ENCODE peak calls at places on chromosomes 1 and 21, in four cellular contexts. R is heart right ventricle, L is neuronal stem cell, O is fibroblast of lung. E is an unnamed sample. For H3K4me1, the result is how much of the 10 kb centered on the place peaks cover.

GRCh38 chr1:54800899-54801759 is at the start of gene TTC22:
- DNase-seq in R (no peak), O (no peak), L (no peak), E (peak)

GRCh38 chr1:21931171-21932093 is 5.7 kb downstream of the HSPG2 start:
- DNase-seq in R (no peak), L (no peak), O (peak), E (peak)

GRCh38 chr1:232980336-232980978 is 30.0 kb downstream of the NTPCR start:
- DNase-seq in L (no peak), R (no peak), O (no peak), E (no peak)

GRCh38 chr1:239262538-239262937 is 123.8 kb upstream of the CHRM3 start:
- DNase-seq in R (no peak), O (no peak), L (no peak), E (no peak)

GRCh38 chr21:15327637-15328265 is 263.0 kb upstream of the NRIP1 start:
- DNase-seq in L (no peak), R (no peak), O (no peak), E (no peak)

GRCh38 chr1:237124856-237125462 is 83.0 kb downstream of the RYR2 start:
- DNase-seq in L (no peak), O (peak), R (no peak), E (no peak)

GRCh38 chr21:20016431-20017005 is 981.7 kb upstream of the NCAM2 start:
- DNase-seq in O (no peak), R (no peak), L (no peak), E (no peak)

GRCh38 chr21:31872072-31872451 is 758 bp upstream of the HUNK start:
- DNase-seq in O (no peak), R (no peak), L (no peak), E (no peak)

GRCh38 chr1:39110325-39110851 is 84.2 kb downstream of the NDUFS5 start:
- DNase-seq in O (peak), L (no peak), R (no peak), E (no peak)

GRCh38 chr1:76314730-76315129 is 240.2 kb downstream of the ST6GALNAC3 start:
- DNase-seq in L (no peak), R (no peak), O (no peak), E (no peak)

GRCh38 chr1:186212574-186213224 is 162.4 kb downstream of the TPR start:
- DNase-seq in O (peak), L (peak), R (peak), E (peak)

GRCh38 chr1:31511848-31512615 is 64.3 kb upstream of the TINAGL1 start:
- DNase-seq in L (no peak), O (no peak), R (no peak), E (no peak)

GRCh38 chr1:31702836-31703404 is 897 bp downstream of the COL16A1 start:
- DNase-seq in L (no peak), R (no peak), O (no peak), E (no peak)

GRCh38 chr1:92376345-92376744 is 77.5 kb downstream of the RPAP2 start:
- DNase-seq in L (no peak), R (no peak), O (no peak), E (no peak)

GRCh38 chr1:13965770-13966398 is 265.9 kb downstream of the PRDM2 start:
- DNase-seq in O (peak), R (peak), L (peak), E (peak)

GRCh38 chr1:6965062-6965913 is 180.0 kb downstream of the CAMTA1 start:
- DNase-seq in R (no peak), L (no peak), O (no peak), E (no peak)

GRCh38 chr1:33743221-33743998 is 120.5 kb upstream of the HMGB4 start:
- DNase-seq in R (no peak), O (no peak), L (no peak), E (no peak)

GRCh38 chr21:43280949-43281633 is 112.3 kb downstream of the CRYAA start:
- DNase-seq in L (no peak), O (no peak), R (no peak), E (no peak)

GRCh38 chr1:231935856-231936255 is 309.3 kb downstream of the DISC1 start:
- DNase-seq in R (no peak), L (no peak), O (no peak), E (no peak)

GRCh38 chr1:69911301-69911801 is 294.0 kb downstream of the LRRC40 start:
- DNase-seq in R (no peak), L (no peak), O (peak), E (no peak)

GRCh38 chr1:33387512-33388079 is 43.3 kb downstream of the PHC2 start:
- DNase-seq in O (peak), R (no peak), L (no peak), E (no peak)

GRCh38 chr1:116853680-116854191 is 56.0 kb upstream of the PTGFRN start:
- DNase-seq in O (peak), R (no peak), L (no peak), E (peak)

GRCh38 chr1:173332026-173332425 is 124.9 kb upstream of the TNFSF4 start:
- DNase-seq in R (peak), L (no peak), O (peak), E (no peak)

GRCh38 chr1:109984190-109984455 is 442 bp upstream of the AHCYL1 start:
- DNase-seq in R (no peak), L (no peak), O (no peak), E (no peak)

GRCh38 chr1:85137660-85138059 is 63.2 kb downstream of the SYDE2 start:
- DNase-seq in L (no peak), O (no peak), R (peak), E (peak)

GRCh38 chr1:107460009-107460408 is 319.2 kb downstream of the NTNG1 start:
- DNase-seq in L (no peak), R (no peak), O (no peak), E (no peak)
- H3K27ac ChIP-seq in L (no peak), R (no peak), O (no peak), E (no peak)

GRCh38 chr1:154407866-154408777 is 3.0 kb downstream of the IL6R start:
- DNase-seq in L (no peak), R (no peak), O (peak), E (no peak)

GRCh38 chr1:154413177-154413576 is 8.0 kb downstream of the IL6R start:
- DNase-seq in R (no peak), L (no peak), O (no peak), E (no peak)

GRCh38 chr1:154407021-154407865 is 2.1 kb downstream of the IL6R start:
- DNase-seq in O (no peak), L (no peak), R (no peak), E (peak)

GRCh38 chr1:154411525-154411924 is 6.4 kb downstream of the IL6R start:
- DNase-seq in R (no peak), O (no peak), L (no peak), E (peak)

GRCh38 chr1:154410185-154410827 is 5.2 kb downstream of the IL6R start:
- DNase-seq in O (no peak), L (no peak), R (no peak), E (no peak)
- H3K4me1 ChIP-seq in O (under half), L (under half), R (half or more), E (under half)

DNA sequence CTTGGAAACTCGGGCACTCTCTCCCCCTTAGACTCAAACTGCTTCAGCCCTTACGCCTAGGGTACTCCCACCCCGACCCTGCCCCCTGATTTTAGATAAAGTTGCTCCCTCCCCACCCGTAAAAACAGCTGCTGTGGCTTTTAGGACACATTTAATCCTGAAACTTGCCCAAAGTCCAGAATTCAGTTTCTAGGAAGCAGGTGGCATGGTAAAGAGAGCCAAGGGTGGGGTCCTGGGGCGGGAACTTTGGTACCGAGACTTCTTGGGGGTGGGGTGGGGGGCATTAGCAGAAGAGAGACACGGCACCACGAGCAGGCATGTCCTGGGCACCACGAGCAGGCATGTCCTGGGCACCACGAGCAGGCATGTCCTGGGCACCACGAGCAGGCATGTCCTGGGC is 52.4 kb downstream of the CASZ1 start:
- DNase-seq in O (no peak), L (no peak), R (no peak), E (no peak)
- H3K27ac ChIP-seq in O (no peak), L (no peak), R (no peak), E (no peak)

DNA sequence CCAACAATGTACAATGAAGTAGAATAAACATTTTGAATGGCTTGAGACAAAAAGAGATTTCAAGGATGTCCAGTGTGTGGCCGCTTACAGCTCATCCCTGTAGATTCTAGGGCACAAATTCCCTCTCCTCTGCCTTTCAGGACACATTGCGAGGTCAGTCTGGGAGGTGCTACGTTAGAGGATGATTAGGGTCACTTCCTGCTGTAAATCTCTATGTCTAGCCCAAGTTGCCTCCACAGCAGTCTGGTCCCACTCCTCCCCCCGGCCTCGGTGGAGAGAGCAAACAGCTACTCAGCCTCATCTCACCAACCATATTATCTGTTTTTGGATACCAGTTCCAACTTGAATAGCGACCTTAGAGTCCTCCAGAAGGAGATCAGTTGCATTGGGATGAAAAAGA is 17.0 kb downstream of the KCNJ10 start:
- DNase-seq in R (no peak), L (no peak), O (no peak), E (no peak)
- H3K4me1 ChIP-seq in R (under half), L (under half), O (under half), E (under half)

DNA sequence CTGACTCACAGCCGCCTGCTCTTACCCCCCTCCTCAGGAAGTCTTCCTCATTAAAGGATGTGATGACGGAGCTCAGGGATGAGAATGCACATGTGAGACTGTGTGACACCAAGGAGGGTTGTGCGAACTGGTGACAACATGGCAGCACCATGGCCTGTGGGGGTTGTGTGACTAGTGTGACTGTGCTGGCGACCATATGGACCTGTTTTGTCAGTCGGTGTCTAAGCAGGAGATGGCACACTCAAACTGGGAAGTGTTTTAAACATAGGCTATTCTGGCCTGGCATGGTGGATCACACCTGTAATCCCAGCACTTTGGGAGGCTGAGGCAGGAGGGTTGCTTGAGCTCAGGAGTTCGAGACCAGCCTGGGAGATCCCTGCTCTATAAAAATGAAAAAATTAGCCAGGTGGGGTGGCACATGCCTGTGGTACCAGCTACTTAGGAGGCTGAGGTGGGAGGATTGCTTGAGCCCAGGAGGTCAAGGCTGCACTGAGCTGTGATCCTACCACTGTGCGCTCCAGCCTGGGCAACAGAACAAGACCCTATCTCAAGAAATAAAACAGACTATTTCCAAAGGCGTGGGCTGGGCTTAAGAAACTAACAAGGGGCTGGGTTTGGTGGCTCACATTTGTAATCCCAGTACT is 7.4 kb downstream of the TRNP1 start:
- DNase-seq in O (no peak), R (no peak), L (no peak), E (no peak)
- H3K27ac ChIP-seq in O (peak), R (peak), L (no peak), E (no peak)

DNA sequence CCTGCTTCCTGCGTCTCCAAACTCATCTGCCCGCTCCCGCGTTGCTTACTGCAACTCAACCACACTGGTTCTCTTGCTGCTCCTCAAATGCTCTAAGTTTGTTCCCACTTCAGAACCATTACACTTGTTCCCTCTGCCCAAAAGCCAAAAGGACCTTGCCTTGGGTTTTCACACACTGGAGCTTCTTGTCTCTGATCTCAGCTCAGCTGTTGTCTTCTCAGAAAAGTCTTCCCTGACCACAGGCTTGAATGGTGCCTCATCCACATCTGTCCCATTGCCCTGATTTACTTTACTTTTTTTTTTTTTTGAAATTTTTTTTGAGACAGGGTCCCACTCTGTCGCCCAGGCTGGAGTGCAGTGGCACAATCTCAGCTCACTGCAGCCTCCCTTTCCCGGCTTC is 44.3 kb upstream of the SYT14 start:
- DNase-seq in O (no peak), R (no peak), L (no peak), E (no peak)
- H3K4me1 ChIP-seq in O (under half), R (under half), L (under half), E (under half)

DNA sequence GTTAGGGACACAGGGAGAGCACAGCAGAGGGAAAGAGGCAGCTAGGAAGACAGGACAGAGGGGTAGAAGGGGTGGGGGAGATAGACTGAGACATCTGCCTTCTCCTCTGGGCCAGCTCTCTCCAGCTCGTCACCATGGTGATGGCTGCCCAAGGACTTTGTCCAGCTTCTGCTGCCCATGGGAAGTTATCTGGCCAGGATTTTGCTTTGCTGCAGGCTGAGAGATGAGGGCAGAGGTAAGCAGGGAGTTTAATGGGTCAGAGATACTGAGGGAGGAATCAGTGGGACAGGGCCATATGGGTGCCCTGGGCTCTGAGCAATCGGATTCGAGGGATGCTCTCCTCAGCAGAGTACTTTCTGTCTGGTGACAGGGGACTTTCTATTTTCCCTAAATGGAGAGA is 34.5 kb upstream of the GPR37L1 start:
- DNase-seq in R (no peak), O (no peak), L (no peak), E (no peak)
- H3K27ac ChIP-seq in R (no peak), O (no peak), L (no peak), E (no peak)

E was measured in pancreas.